ENCODE peak calls at places on chromosome 6, in eight cellular contexts. One of them, this sample, is unnamed.

GRCh38 chr6:8736046-8736877 is 300.9 kb upstream of the SLC35B3 start:
- DNase-seq in trophoblast cell: no peak
- DNase-seq in choroid plexus epithelial cell: no peak
- DNase-seq in H1: no peak
- DNase-seq in AG09319: no peak
- DNase-seq in Calu3: no peak
- DNase-seq in activated T-cell treated with anti-CD3 and anti-CD28 coated beads, Interleukin-2, amount 50 U/mL, for 1 hour: no peak
- DNase-seq in epithelial cell of prostate: no peak
- DNase-seq in this sample: no peak

GRCh38 chr6:150937126-150937906 is 71.8 kb downstream of the MTHFD1L start:
- DNase-seq in trophoblast cell: peak; percentile 79
- DNase-seq in choroid plexus epithelial cell: no peak
- DNase-seq in H1: no peak
- DNase-seq in AG09319: peak; percentile 34
- DNase-seq in Calu3: no peak
- DNase-seq in activated T-cell treated with anti-CD3 and anti-CD28 coated beads, Interleukin-2, amount 50 U/mL, for 1 hour: no peak
- DNase-seq in epithelial cell of prostate: no peak
- DNase-seq in this sample: no peak

GRCh38 chr6:52495859-52496396 is 75.8 kb downstream of the EFHC1 start:
- DNase-seq in trophoblast cell: no peak
- DNase-seq in choroid plexus epithelial cell: peak; percentile 19
- DNase-seq in H1: peak; percentile 19
- DNase-seq in AG09319: no peak
- DNase-seq in Calu3: no peak
- DNase-seq in activated T-cell treated with anti-CD3 and anti-CD28 coated beads, Interleukin-2, amount 50 U/mL, for 1 hour: no peak
- DNase-seq in epithelial cell of prostate: no peak
- DNase-seq in this sample: no peak

GRCh38 chr6:2950713-2951112 is 20.7 kb downstream of the SERPINB6 start:
- DNase-seq in trophoblast cell: no peak
- DNase-seq in choroid plexus epithelial cell: no peak
- DNase-seq in H1: no peak
- DNase-seq in AG09319: no peak
- DNase-seq in Calu3: no peak
- DNase-seq in activated T-cell treated with anti-CD3 and anti-CD28 coated beads, Interleukin-2, amount 50 U/mL, for 1 hour: no peak
- DNase-seq in epithelial cell of prostate: no peak
- DNase-seq in this sample: no peak

GRCh38 chr6:14134211-14134910 is 16.8 kb downstream of the CD83 start:
- DNase-seq in trophoblast cell: no peak
- DNase-seq in choroid plexus epithelial cell: no peak
- DNase-seq in H1: no peak
- DNase-seq in AG09319: no peak
- DNase-seq in Calu3: no peak
- DNase-seq in activated T-cell treated with anti-CD3 and anti-CD28 coated beads, Interleukin-2, amount 50 U/mL, for 1 hour: no peak
- DNase-seq in epithelial cell of prostate: no peak
- DNase-seq in this sample: no peak

GRCh38 chr6:57303931-57304681 is 13.3 kb upstream of the PRIM2 start:
- DNase-seq in trophoblast cell: no peak
- DNase-seq in choroid plexus epithelial cell: peak; percentile 8
- DNase-seq in H1: no peak
- DNase-seq in AG09319: peak; percentile 86
- DNase-seq in Calu3: no peak
- DNase-seq in activated T-cell treated with anti-CD3 and anti-CD28 coated beads, Interleukin-2, amount 50 U/mL, for 1 hour: no peak
- DNase-seq in epithelial cell of prostate: no peak
- DNase-seq in this sample: no peak

GRCh38 chr6:82185948-82186347 is 61.6 kb downstream of the IBTK start:
- DNase-seq in trophoblast cell: no peak
- DNase-seq in choroid plexus epithelial cell: peak; percentile 18
- DNase-seq in H1: no peak
- DNase-seq in AG09319: no peak
- DNase-seq in Calu3: no peak
- DNase-seq in activated T-cell treated with anti-CD3 and anti-CD28 coated beads, Interleukin-2, amount 50 U/mL, for 1 hour: no peak
- DNase-seq in epithelial cell of prostate: no peak
- DNase-seq in this sample: no peak

GRCh38 chr6:87945966-87946365 is 101.7 kb upstream of the SPACA1 start:
- DNase-seq in trophoblast cell: no peak
- DNase-seq in choroid plexus epithelial cell: no peak
- DNase-seq in H1: no peak
- DNase-seq in AG09319: no peak
- DNase-seq in Calu3: no peak
- DNase-seq in activated T-cell treated with anti-CD3 and anti-CD28 coated beads, Interleukin-2, amount 50 U/mL, for 1 hour: no peak
- DNase-seq in epithelial cell of prostate: peak; percentile 81
- DNase-seq in this sample: peak; percentile 85

GRCh38 chr6:155524249-155524651 is 68.6 kb upstream of the NOX3 start:
- DNase-seq in trophoblast cell: peak; percentile 17
- DNase-seq in choroid plexus epithelial cell: peak; percentile 47
- DNase-seq in H1: no peak
- DNase-seq in AG09319: peak; percentile 19
- DNase-seq in Calu3: no peak
- DNase-seq in activated T-cell treated with anti-CD3 and anti-CD28 coated beads, Interleukin-2, amount 50 U/mL, for 1 hour: no peak
- DNase-seq in epithelial cell of prostate: peak; percentile 45
- DNase-seq in this sample: peak; percentile 15

GRCh38 chr6:157885211-157885788 is 62.3 kb downstream of the SNX9 start:
- DNase-seq in trophoblast cell: no peak
- DNase-seq in choroid plexus epithelial cell: peak; percentile 58
- DNase-seq in H1: no peak
- DNase-seq in AG09319: no peak
- DNase-seq in Calu3: no peak
- DNase-seq in activated T-cell treated with anti-CD3 and anti-CD28 coated beads, Interleukin-2, amount 50 U/mL, for 1 hour: peak; percentile 61
- DNase-seq in epithelial cell of prostate: no peak
- DNase-seq in this sample: no peak

GRCh38 chr6:31004285-31004684 is 6.0 kb upstream of the MUC22 start:
- DNase-seq in trophoblast cell: no peak
- DNase-seq in choroid plexus epithelial cell: no peak
- DNase-seq in H1: no peak
- DNase-seq in AG09319: no peak
- DNase-seq in Calu3: peak; percentile 83
- DNase-seq in activated T-cell treated with anti-CD3 and anti-CD28 coated beads, Interleukin-2, amount 50 U/mL, for 1 hour: no peak
- DNase-seq in epithelial cell of prostate: peak; percentile 67
- DNase-seq in this sample: no peak

GRCh38 chr6:146914563-146915483 is 289.4 kb upstream of the STXBP5 start:
- DNase-seq in trophoblast cell: peak; percentile 85
- DNase-seq in choroid plexus epithelial cell: peak; percentile 97
- DNase-seq in H1: no peak
- DNase-seq in AG09319: peak; percentile 79
- DNase-seq in Calu3: peak; percentile 22
- DNase-seq in activated T-cell treated with anti-CD3 and anti-CD28 coated beads, Interleukin-2, amount 50 U/mL, for 1 hour: no peak
- DNase-seq in epithelial cell of prostate: peak; percentile 33
- DNase-seq in this sample: peak; percentile 73

GRCh38 chr6:137222376-137222775 is 3.2 kb upstream of the IFNGR1 start:
- DNase-seq in trophoblast cell: no peak
- DNase-seq in choroid plexus epithelial cell: peak; percentile 52
- DNase-seq in H1: no peak
- DNase-seq in AG09319: no peak
- DNase-seq in Calu3: no peak
- DNase-seq in activated T-cell treated with anti-CD3 and anti-CD28 coated beads, Interleukin-2, amount 50 U/mL, for 1 hour: no peak
- DNase-seq in epithelial cell of prostate: no peak
- DNase-seq in this sample: no peak

GRCh38 chr6:33801611-33802010 is 2.2 kb downstream of the MLN start:
- DNase-seq in trophoblast cell: peak; percentile 4
- DNase-seq in choroid plexus epithelial cell: no peak
- DNase-seq in H1: no peak
- DNase-seq in AG09319: no peak
- DNase-seq in Calu3: no peak
- DNase-seq in activated T-cell treated with anti-CD3 and anti-CD28 coated beads, Interleukin-2, amount 50 U/mL, for 1 hour: no peak
- DNase-seq in epithelial cell of prostate: no peak
- DNase-seq in this sample: no peak

GRCh38 chr6:72959821-72960220 is 265.5 kb downstream of the KHDC1L start:
- DNase-seq in trophoblast cell: no peak
- DNase-seq in choroid plexus epithelial cell: peak; percentile 53
- DNase-seq in H1: no peak
- DNase-seq in AG09319: no peak
- DNase-seq in Calu3: no peak
- DNase-seq in activated T-cell treated with anti-CD3 and anti-CD28 coated beads, Interleukin-2, amount 50 U/mL, for 1 hour: no peak
- DNase-seq in epithelial cell of prostate: no peak
- DNase-seq in this sample: no peak

GRCh38 chr6:13853871-13854270 is 39.5 kb upstream of the MCUR1 start:
- DNase-seq in trophoblast cell: no peak
- DNase-seq in choroid plexus epithelial cell: no peak
- DNase-seq in H1: no peak
- DNase-seq in AG09319: no peak
- DNase-seq in Calu3: no peak
- DNase-seq in activated T-cell treated with anti-CD3 and anti-CD28 coated beads, Interleukin-2, amount 50 U/mL, for 1 hour: no peak
- DNase-seq in epithelial cell of prostate: no peak
- DNase-seq in this sample: no peak

GRCh38 chr6:29142349-29142748 is 28.4 kb upstream of the OR2J2 start:
- DNase-seq in trophoblast cell: peak; percentile 4
- DNase-seq in choroid plexus epithelial cell: no peak
- DNase-seq in H1: no peak
- DNase-seq in AG09319: no peak
- DNase-seq in Calu3: no peak
- DNase-seq in activated T-cell treated with anti-CD3 and anti-CD28 coated beads, Interleukin-2, amount 50 U/mL, for 1 hour: no peak
- DNase-seq in epithelial cell of prostate: no peak
- DNase-seq in this sample: no peak

GRCh38 chr6:169852504-169853195 is 101.2 kb downstream of the ERMARD start:
- DNase-seq in trophoblast cell: no peak
- DNase-seq in choroid plexus epithelial cell: no peak
- DNase-seq in H1: peak; percentile 33
- DNase-seq in AG09319: no peak
- DNase-seq in Calu3: no peak
- DNase-seq in activated T-cell treated with anti-CD3 and anti-CD28 coated beads, Interleukin-2, amount 50 U/mL, for 1 hour: no peak
- DNase-seq in epithelial cell of prostate: no peak
- DNase-seq in this sample: no peak